ENCODE peak calls at places on chromosomes 7 and 10, in ten cellular contexts. M is H9, A is tibial nerve, R is adrenal gland, D is AG09319, L is foreskin keratinocyte, Z is HFFc6, K is BJ, E is foreskin fibroblast, Y is endothelial cell. T is an unnamed sample.

GRCh38 chr7:15130666-15131541 is 228.4 kb upstream of the DGKB start:
- DNase-seq in M (no peak), A (no peak), R (no peak), D (no peak), L (peak; percentile 43), Z (peak; percentile 47), K (peak; percentile 13), E (peak; percentile 63), Y (no peak), T (no peak)

GRCh38 chr10:110803830-110804338 is 67.8 kb upstream of the PDCD4 start:
- DNase-seq in M (peak; percentile 70), A (no peak), R (peak; percentile 60), D (peak; percentile 18), L (no peak), Z (peak; percentile 18), K (no peak), E (peak; percentile 80), Y (peak; percentile 50), T (no peak)

GRCh38 chr10:84176836-84177474 is 3.4 kb downstream of the GPR15LG start:
- DNase-seq in M (peak; percentile 26), A (no peak), R (no peak), D (no peak), L (no peak), Z (no peak), K (no peak), E (no peak), Y (no peak), T (peak; percentile 50)

GRCh38 chr7:129443612-129444011 is 9.4 kb downstream of the STRIP2 start:
- DNase-seq in M (no peak), A (no peak), R (peak; percentile 26), D (no peak), L (no peak), Z (no peak), K (no peak), E (no peak), Y (no peak), T (no peak)

GRCh38 chr7:107989618-107990373 is 13.2 kb downstream of the LAMB1 start:
- DNase-seq in M (no peak), A (no peak), R (no peak), D (no peak), L (no peak), Z (peak; percentile 48), K (no peak), E (peak; percentile 58), Y (no peak), T (no peak)

GRCh38 chr7:137850586-137850985 is 3.8 kb upstream of the DGKI start:
- DNase-seq in M (no peak), A (no peak), R (no peak), D (no peak), L (no peak), Z (peak; percentile 57), K (no peak), E (peak; percentile 56), Y (no peak), T (no peak)

GRCh38 chr7:131346885-131347592 is 19.4 kb downstream of the MKLN1 start:
- DNase-seq in M (peak; percentile 74), A (no peak), R (no peak), D (no peak), L (no peak), Z (no peak), K (no peak), E (no peak), Y (no peak), T (no peak)

GRCh38 chr7:23462846-23463245 is 7.4 kb downstream of the IGF2BP3 start:
- DNase-seq in M (no peak), A (no peak), R (no peak), D (no peak), L (no peak), Z (peak; percentile 72), K (no peak), E (peak; percentile 73), Y (peak; percentile 8), T (no peak)

GRCh38 chr10:12566161-12567115 is 217.1 kb downstream of the CAMK1D start:
- DNase-seq in M (no peak), A (no peak), R (peak; percentile 38), D (no peak), L (no peak), Z (peak; percentile 5), K (no peak), E (peak; percentile 68), Y (no peak), T (no peak)

GRCh38 chr10:99442394-99442793 is 12.0 kb upstream of the GOT1 start:
- DNase-seq in M (no peak), A (no peak), R (no peak), D (no peak), L (no peak), Z (no peak), K (no peak), E (no peak), Y (no peak), T (no peak)

GRCh38 chr7:30702200-30702599 is 19.9 kb upstream of the CRHR2 start:
- DNase-seq in M (peak; percentile 41), A (no peak), R (no peak), D (no peak), L (no peak), Z (no peak), K (no peak), E (peak; percentile 7), Y (no peak), T (no peak)

GRCh38 chr10:99659031-99659867 is at the start of gene ENTPD7:
- DNase-seq in M (peak; percentile 98), A (peak; percentile 79), R (peak; percentile 98), D (peak; percentile 85), L (peak; percentile 85), Z (peak; percentile 94), K (peak; percentile 79), E (peak; percentile 99), Y (peak; percentile 93), T (peak; percentile 94)

GRCh38 chr7:137590686-137591255 is 247.2 kb upstream of the PTN start:
- DNase-seq in M (peak; percentile 30), A (no peak), R (no peak), D (no peak), L (no peak), Z (no peak), K (no peak), E (no peak), Y (no peak), T (no peak)

GRCh38 chr7:4484545-4484944 is 197.6 kb upstream of the FOXK1 start:
- DNase-seq in M (no peak), A (no peak), R (no peak), D (no peak), L (no peak), Z (no peak), K (no peak), E (no peak), Y (no peak), T (no peak)

GRCh38 chr7:4483851-4484250 is 198.2 kb upstream of the FOXK1 start:
- DNase-seq in M (no peak), A (no peak), R (no peak), D (no peak), L (no peak), Z (no peak), K (no peak), E (no peak), Y (no peak), T (no peak)

GRCh38 chr7:4479367-4480039 is 202.6 kb upstream of the FOXK1 start:
- DNase-seq in M (peak; percentile 85), A (no peak), R (peak; percentile 20), D (no peak), L (peak; percentile 15), Z (peak; percentile 24), K (no peak), E (peak; percentile 33), Y (no peak), T (no peak)
- TF ChIP-seq CTCF in M (peak; percentile 76), A (no peak), R (peak; percentile 34), D (no peak), L (peak; percentile 53), Z (peak; percentile 69), K (no peak), E (no peak), Y (no peak), T (peak; percentile 78)

GRCh38 chr7:99929730-99930053 is 272 bp upstream of the GJC3 start:
- DNase-seq in M (no peak), A (no peak), R (no peak), D (no peak), L (no peak), Z (no peak), K (no peak), E (no peak), Y (no peak), T (no peak)
- TF ChIP-seq CTCF in M (no peak), A (no peak), R (no peak), D (no peak), L (no peak), Z (no peak), K (no peak), E (no peak), Y (no peak), T (no peak)

GRCh38 chr10:77501846-77502251 is 135.8 kb downstream of the KCNMA1 start:
- DNase-seq in M (no peak), A (no peak), R (no peak), D (no peak), L (no peak), Z (peak; percentile 55), K (no peak), E (no peak), Y (no peak), T (no peak)
- TF ChIP-seq CTCF in M (no peak), A (no peak), R (no peak), D (no peak), L (no peak), Z (no peak), K (no peak), E (no peak), Y (no peak), T (no peak)

GRCh38 chr10:77687018-77687417 is 49.4 kb upstream of the KCNMA1 start:
- DNase-seq in M (no peak), A (no peak), R (no peak), D (no peak), L (no peak), Z (no peak), K (no peak), E (no peak), Y (no peak), T (no peak)

GRCh38 chr10:77689339-77689738 is 51.7 kb upstream of the KCNMA1 start:
- DNase-seq in M (no peak), A (no peak), R (no peak), D (no peak), L (no peak), Z (no peak), K (no peak), E (no peak), Y (no peak), T (no peak)

GRCh38 chr10:77685494-77685893 is 47.9 kb upstream of the KCNMA1 start:
- DNase-seq in M (no peak), A (no peak), R (no peak), D (no peak), L (no peak), Z (no peak), K (no peak), E (no peak), Y (no peak), T (no peak)

GRCh38 chr10:77686096-77686495 is 48.5 kb upstream of the KCNMA1 start:
- DNase-seq in M (no peak), A (no peak), R (no peak), D (no peak), L (no peak), Z (no peak), K (no peak), E (no peak), Y (no peak), T (no peak)

DNA sequence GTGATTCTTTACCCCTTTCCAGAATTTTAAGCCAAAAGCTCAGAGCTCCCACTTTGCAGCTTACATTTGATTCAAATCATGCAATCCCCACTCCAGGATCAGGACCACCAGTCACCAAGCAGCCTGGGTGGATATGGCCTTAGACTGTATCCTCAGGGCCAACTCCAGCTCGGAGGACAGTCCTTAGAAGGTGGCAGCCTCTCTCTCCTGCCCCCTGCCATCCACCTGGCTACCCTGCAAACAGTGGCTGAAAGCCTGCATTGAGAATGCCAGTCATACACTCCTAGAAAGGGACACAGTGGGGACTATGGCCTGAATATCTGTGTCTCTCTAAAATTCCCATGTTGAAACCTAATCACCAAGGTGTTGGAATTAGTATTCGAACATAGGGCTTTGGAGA is 50.0 kb upstream of the KCNMA1 start:
- DNase-seq in M (no peak), A (no peak), R (no peak), D (no peak), L (no peak), Z (no peak), K (no peak), E (no peak), Y (no peak), T (no peak)
- TF ChIP-seq CTCF in M (peak; percentile 34), A (no peak), R (no peak), D (no peak), L (no peak), Z (peak; percentile 12), K (no peak), E (no peak), Y (no peak), T (no peak)

T was measured in type B pancreatic cell.